ENCODE peak calls at places on chromosomes 16 and 17, in four cellular contexts. C is H9, K is IMR-90, V is H1. L is an unnamed sample.

GRCh38 chr17:58327363-58328194 is 1.0 kb downstream of the TSPOAP1 start:
- DNase-seq in C (no peak), K (no peak), V (no peak), L (no peak)

GRCh38 chr17:6512552-6512951 is 43.8 kb downstream of the PITPNM3 start:
- DNase-seq in C (peak), K (peak), V (no peak), L (no peak)

GRCh38 chr17:66949501-66949900 is 15.0 kb upstream of the CACNG4 start:
- DNase-seq in C (no peak), K (peak), V (no peak), L (no peak)

GRCh38 chr17:45008191-45008590 is 40.1 kb upstream of the C1QL1 start:
- DNase-seq in C (no peak), K (no peak), V (no peak), L (no peak)

GRCh38 chr16:31700530-31701388 is 172.8 kb upstream of the ZNF267 start:
- DNase-seq in C (no peak), K (peak), V (no peak), L (peak)

GRCh38 chr17:57102122-57102521 is 17.1 kb downstream of the AKAP1 start:
- DNase-seq in C (no peak), K (no peak), V (no peak), L (no peak)

GRCh38 chr17:5580367-5580766 is 3.9 kb downstream of the NLRP1 start:
- DNase-seq in C (no peak), K (peak), V (no peak), L (no peak)

GRCh38 chr17:78484300-78485159 is 92.7 kb downstream of the DNAH17 start:
- DNase-seq in C (peak), K (no peak), V (no peak), L (peak)

GRCh38 chr17:58534331-58534730 is 19.9 kb upstream of the MTMR4 start:
- DNase-seq in C (no peak), K (no peak), V (no peak), L (no peak)

GRCh38 chr16:13829712-13830304 is 90.1 kb upstream of the ERCC4 start:
- DNase-seq in C (no peak), K (no peak), V (no peak), L (no peak)

GRCh38 chr17:57740225-57740528 is 4.9 kb downstream of the CCDC182 start:
- DNase-seq in C (no peak), K (no peak), V (no peak), L (no peak)

GRCh38 chr17:70320642-70321345 is 151.5 kb downstream of the KCNJ2 start:
- DNase-seq in C (no peak), K (peak), V (no peak), L (no peak)

GRCh38 chr17:29568331-29569244 is at the start of gene TP53I13:
- DNase-seq in C (peak), K (peak), V (no peak), L (peak)

GRCh38 chr17:61617261-61617660 is 26.2 kb upstream of the NACA2 start:
- DNase-seq in C (no peak), K (peak), V (no peak), L (no peak)

GRCh38 chr16:89274561-89275283 is 57.2 kb downstream of the ZNF778 start:
- DNase-seq in C (no peak), K (no peak), V (no peak), L (no peak)

GRCh38 chr17:2689411-2690164 is 22.0 kb downstream of the CLUH start:
- DNase-seq in C (peak), K (no peak), V (no peak), L (no peak)

GRCh38 chr17:66378296-66378695 is 75.9 kb downstream of the PRKCA start:
- DNase-seq in C (no peak), K (peak), V (no peak), L (no peak)

GRCh38 chr16:15672514-15673167 is 22.6 kb downstream of the NDE1 start:
- DNase-seq in C (no peak), K (peak), V (no peak), L (peak)

GRCh38 chr16:81451753-81452680 is 7.4 kb downstream of the CMIP start:
- DNase-seq in C (no peak), K (peak), V (no peak), L (peak)

DNA sequence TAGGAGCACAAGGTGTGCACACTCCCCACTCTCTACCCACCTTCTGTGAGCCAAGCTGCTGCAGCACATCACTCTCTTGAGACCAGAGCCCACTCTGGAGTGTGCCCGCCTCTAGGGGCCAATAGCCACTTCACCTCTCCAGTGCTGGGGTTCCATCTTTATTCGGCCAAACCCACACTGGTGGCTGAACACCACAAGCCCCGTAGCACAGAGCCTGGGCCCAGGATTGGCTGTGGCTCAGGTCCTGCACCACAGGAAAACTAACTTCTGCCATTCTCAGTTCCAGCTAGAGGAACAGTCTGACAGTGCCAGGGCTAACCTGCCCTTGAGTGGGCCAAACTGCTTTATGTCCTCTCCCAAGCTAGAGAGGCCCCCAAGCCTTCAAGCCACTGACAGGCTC is 111.0 kb upstream of the TOX3 start:
- DNase-seq in C (no peak), K (no peak), V (no peak), L (no peak)
- H4K5ac ChIP-seq in C (no peak), K (no peak), V (no peak), L (no peak)

GRCh38 chr17:8855477-8856204 is 11.8 kb downstream of the PIK3R6 start:
- DNase-seq in C (no peak), K (no peak), V (no peak), L (no peak)
- H4K5ac ChIP-seq in C (no peak), K (no peak), V (no peak), L (no peak)

GRCh38 chr17:74326506-74326905 is 480 bp downstream of the KIF19 start:
- DNase-seq in C (no peak), K (no peak), V (no peak), L (no peak)
- H4K5ac ChIP-seq in C (no peak), K (no peak), V (no peak), L (no peak)

DNA sequence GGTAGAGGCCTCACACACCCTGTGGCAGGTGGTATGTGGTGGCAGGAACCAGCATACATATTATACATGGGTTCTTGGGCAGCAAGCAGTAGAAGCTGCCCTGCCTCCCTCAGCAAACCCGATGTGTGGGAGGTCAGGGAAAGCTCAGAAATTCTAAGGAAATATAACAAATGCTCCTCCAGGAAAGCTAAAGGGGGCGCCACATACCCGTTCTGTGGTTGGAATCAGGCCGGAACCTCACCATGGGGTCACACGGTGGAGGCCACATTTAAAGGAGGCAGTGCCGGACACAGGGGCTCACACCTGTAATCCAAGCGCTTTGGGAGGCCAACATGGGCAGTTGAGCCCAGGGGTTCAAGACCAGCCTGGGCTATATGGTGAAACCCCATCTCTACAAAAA is 12.4 kb upstream of the KATNB1 start:
- DNase-seq in C (peak), K (no peak), V (no peak), L (peak)
- H4K5ac ChIP-seq in C (no peak), K (no peak), V (no peak), L (no peak)

L was measured in mesendoderm.